ENCODE peak calls at places on chromosomes 3 and 15, in four cellular contexts. R is ovary; L is HCT116; P is CD8-positive, alpha-beta memory T cell. A is an unnamed sample.

GRCh38 chr3:7205535-7206331 is 344.8 kb downstream of the GRM7 start:
- DNase-seq in P (no peak), L (no peak), R (no peak), A (no peak)

GRCh38 chr3:138768126-138768525 is 66.6 kb downstream of the PIK3CB start:
- DNase-seq in L (peak), R (no peak), P (no peak), A (no peak)

GRCh38 chr3:97990624-97991277 is 18.5 kb upstream of the RIOX2 start:
- DNase-seq in P (no peak), R (no peak), L (no peak), A (no peak)

GRCh38 chr15:23497710-23498111 is 50.7 kb upstream of the GOLGA6L2 start:
- DNase-seq in R (no peak), L (no peak), P (no peak), A (no peak)

GRCh38 chr15:29921130-29921601 is 98.9 kb upstream of the TJP1 start:
- DNase-seq in R (no peak), L (peak), P (no peak), A (peak)

GRCh38 chr3:146928421-146929059 is 323.4 kb upstream of the PLSCR5 start:
- DNase-seq in P (no peak), L (no peak), R (no peak), A (no peak)

GRCh38 chr3:12822725-12823373 is 18.5 kb downstream of the RPL32 start:
- DNase-seq in R (no peak), L (peak), P (no peak), A (no peak)

GRCh38 chr3:126983276-126983652 is 349 bp downstream of the PLXNA1 start:
- DNase-seq in R (no peak), L (no peak), P (no peak), A (no peak)

GRCh38 chr3:14461748-14462324 is 59.4 kb downstream of the SLC6A6 start:
- DNase-seq in R (no peak), L (peak), P (peak), A (no peak)

GRCh38 chr3:156293566-156293965 is 173.2 kb downstream of the KCNAB1 start:
- DNase-seq in R (no peak), L (no peak), P (no peak), A (no peak)

GRCh38 chr15:40591310-40591845 is 2.7 kb upstream of the KNL1 start:
- DNase-seq in P (no peak), R (no peak), L (no peak), A (no peak)

GRCh38 chr15:64267331-64267973 is 88.5 kb downstream of the CSNK1G1 start:
- DNase-seq in L (no peak), R (no peak), P (no peak), A (no peak)

GRCh38 chr3:164479978-164480377 is 598.3 kb downstream of the SI start:
- DNase-seq in P (no peak), R (no peak), L (no peak), A (no peak)

GRCh38 chr3:146750196-146750595 is 145.1 kb upstream of the PLSCR5 start:
- DNase-seq in L (no peak), P (no peak), R (no peak), A (no peak)

GRCh38 chr3:47441796-47442551 is 33.8 kb downstream of the SCAP start:
- DNase-seq in R (no peak), P (no peak), L (no peak), A (no peak)

GRCh38 chr3:140468407-140468806 is 209.5 kb upstream of the TRIM42 start:
- DNase-seq in R (no peak), L (no peak), P (no peak), A (no peak)

GRCh38 chr15:78064544-78064943 is 13.0 kb downstream of the TBC1D2B start:
- DNase-seq in R (no peak), P (no peak), L (no peak), A (no peak)

GRCh38 chr15:78063966-78064365 is 13.5 kb downstream of the TBC1D2B start:
- DNase-seq in P (no peak), R (no peak), L (no peak), A (no peak)

GRCh38 chr15:78065973-78066946 is 11.3 kb downstream of the TBC1D2B start:
- DNase-seq in L (no peak), R (no peak), P (no peak), A (no peak)

GRCh38 chr15:78067328-78068241 is 9.9 kb downstream of the TBC1D2B start:
- DNase-seq in P (no peak), L (no peak), R (no peak), A (no peak)

GRCh38 chr15:78065284-78065872 is 12.1 kb downstream of the TBC1D2B start:
- DNase-seq in L (no peak), P (no peak), R (peak), A (peak)
- H3K4me3 ChIP-seq in L (no peak), P (peak), R (peak), A (no peak)

GRCh38 chr3:16286672-16287604 is 21.9 kb downstream of the OXNAD1 start:
- DNase-seq in P (no peak), R (no peak), L (no peak), A (no peak)
- H3K4me3 ChIP-seq in P (peak), R (no peak), L (no peak), A (no peak)

GRCh38 chr3:119560160-119560559 is 746 bp upstream of the CD80 start:
- DNase-seq in P (no peak), R (no peak), L (no peak), A (no peak)

GRCh38 chr3:119557874-119558264 is 1.5 kb downstream of the CD80 start:
- DNase-seq in P (no peak), R (no peak), L (no peak), A (no peak)

GRCh38 chr3:119557192-119557873 is 2.1 kb downstream of the CD80 start:
- DNase-seq in R (no peak), L (no peak), P (no peak), A (no peak)

GRCh38 chr3:119558528-119559339 is 680 bp downstream of the CD80 start:
- DNase-seq in P (no peak), R (no peak), L (no peak), A (no peak)

DNA sequence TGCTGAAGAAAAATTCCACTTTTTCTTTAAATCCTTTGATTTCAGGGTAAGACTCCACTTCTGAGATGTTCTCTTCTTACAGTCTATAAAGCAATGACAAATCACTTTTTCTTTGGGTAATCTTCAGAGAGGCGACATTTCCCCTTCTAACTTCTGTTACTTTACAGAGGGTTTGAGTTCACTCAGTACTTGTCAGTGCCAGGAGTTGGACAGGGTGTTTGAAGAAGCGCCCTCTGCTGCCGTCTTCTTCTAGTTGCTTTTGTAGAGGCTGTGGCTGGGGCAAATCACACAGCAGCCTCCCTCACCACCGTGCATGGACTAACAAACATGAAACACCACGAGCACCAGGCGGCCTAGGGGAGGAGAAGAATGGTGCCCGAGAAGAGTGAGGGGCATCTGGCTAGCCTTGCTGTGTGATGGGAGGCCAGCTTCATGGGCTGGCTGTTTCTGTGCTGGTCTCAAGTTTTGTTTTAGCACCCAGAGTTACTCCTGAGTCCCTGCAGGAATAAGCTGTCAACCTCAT is at the start of gene CD80:
- DNase-seq in R (no peak), L (peak), P (peak), A (no peak)
- H3K4me3 ChIP-seq in R (no peak), L (no peak), P (no peak), A (no peak)

GRCh38 chr15:36635681-36636080 is 56.3 kb downstream of the CDIN1 start:
- DNase-seq in P (no peak), L (no peak), R (no peak), A (no peak)
- H3K4me3 ChIP-seq in P (no peak), L (no peak), R (no peak), A (no peak)

GRCh38 chr3:4825572-4826236 is 153.5 kb upstream of the BHLHE40 start:
- DNase-seq in L (no peak), P (no peak), R (no peak), A (no peak)
- H3K4me3 ChIP-seq in L (no peak), P (peak), R (no peak), A (no peak)

DNA sequence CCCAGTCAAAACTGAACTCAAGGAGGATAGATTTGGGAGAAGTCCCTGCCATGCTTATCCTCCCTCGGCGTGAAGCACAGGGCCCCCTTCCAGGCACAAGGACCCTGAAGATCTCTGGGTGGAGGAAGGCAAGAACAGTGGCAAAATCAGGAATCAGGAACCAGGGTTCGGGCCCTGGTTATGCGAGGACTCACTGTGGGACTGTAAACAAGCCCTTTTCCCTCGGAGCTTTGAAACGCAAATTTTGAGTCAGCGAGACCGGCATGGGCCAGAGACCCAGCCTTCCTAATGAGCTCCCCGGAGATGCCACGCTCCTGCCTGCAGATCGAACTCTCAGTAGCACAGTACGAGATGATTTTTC is 70.2 kb downstream of the SLC12A8 start:
- DNase-seq in L (no peak), P (no peak), R (no peak), A (no peak)
- H3K4me3 ChIP-seq in L (no peak), P (peak), R (no peak), A (no peak)

DNA sequence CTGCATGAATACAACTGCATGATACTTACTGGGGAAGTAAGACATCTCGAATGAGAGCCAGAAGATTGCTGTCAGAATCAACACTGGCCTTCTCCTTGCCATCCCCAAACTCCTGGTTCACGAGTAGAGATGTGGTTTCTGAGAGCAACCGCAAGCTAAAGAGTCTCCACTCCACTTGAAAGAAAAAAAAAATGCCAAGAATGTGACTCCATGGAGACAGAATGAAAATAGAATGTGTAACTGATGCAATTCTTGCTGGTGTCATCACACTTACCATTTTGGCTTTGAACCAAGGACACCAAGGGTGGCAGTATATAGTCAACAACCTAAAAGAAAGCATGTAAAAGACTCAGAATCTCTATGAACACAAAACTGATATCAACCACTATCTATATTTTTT is 280.4 kb downstream of the ULK4 start:
- DNase-seq in L (no peak), R (no peak), P (no peak), A (no peak)
- H3K4me3 ChIP-seq in L (no peak), R (no peak), P (no peak), A (no peak)

GRCh38 chr3:100042144-100042543 is 72.2 kb downstream of the FILIP1L start:
- DNase-seq in R (no peak), L (no peak), P (no peak), A (no peak)

GRCh38 chr3:100040846-100041245 is 73.5 kb downstream of the FILIP1L start:
- DNase-seq in L (no peak), P (no peak), R (no peak), A (no peak)

GRCh38 chr3:100043271-100043670 is 71.0 kb downstream of the FILIP1L start:
- DNase-seq in P (no peak), R (no peak), L (no peak), A (no peak)

GRCh38 chr3:100041328-100041749 is 73.0 kb downstream of the FILIP1L start:
- DNase-seq in R (no peak), P (no peak), L (peak), A (no peak)

DNA sequence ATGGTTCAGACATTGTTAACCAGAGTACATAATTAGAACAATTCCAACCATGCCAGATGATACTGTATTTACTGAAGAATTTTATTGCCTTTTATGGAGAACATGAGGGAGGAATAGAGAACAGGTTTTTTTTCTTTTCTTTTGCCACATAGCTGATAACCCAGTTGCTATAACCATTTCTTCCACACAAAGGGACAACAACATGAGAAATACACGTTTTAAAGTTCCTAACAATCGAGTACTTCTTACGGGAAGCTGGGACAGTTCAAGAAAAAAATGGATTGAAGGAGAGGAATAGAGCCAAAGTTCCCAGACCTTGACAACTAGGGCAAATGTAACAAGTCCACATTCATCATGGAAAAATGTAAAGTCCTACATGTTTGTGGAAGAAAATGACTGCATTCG is 71.7 kb downstream of the FILIP1L start:
- DNase-seq in P (no peak), R (no peak), L (no peak), A (no peak)
- H3K4me3 ChIP-seq in P (no peak), R (no peak), L (no peak), A (no peak)

DNA sequence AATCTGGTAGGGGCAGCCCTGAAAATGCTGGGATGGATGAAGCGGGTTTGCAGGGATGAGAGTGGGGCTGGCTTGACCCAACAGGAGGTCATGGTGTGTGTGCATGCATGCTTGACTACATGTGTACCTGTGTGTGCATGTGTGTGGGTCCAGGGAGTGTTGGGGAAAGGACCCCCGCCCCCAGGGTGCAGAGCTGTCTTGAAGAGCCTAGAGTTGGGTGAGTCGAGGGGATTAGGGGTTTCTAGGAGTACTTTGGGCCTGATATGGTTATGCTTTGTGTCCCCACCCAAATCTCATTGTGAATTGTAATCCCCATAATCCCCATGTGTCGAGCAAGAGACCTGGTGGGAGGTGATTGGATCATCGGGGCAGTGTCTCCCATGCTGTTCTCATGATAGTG is 5.0 kb upstream of the LCTL start:
- DNase-seq in L (no peak), P (no peak), R (no peak), A (no peak)
- H3K4me3 ChIP-seq in L (no peak), P (no peak), R (no peak), A (no peak)